ENCODE peak calls at places on chromosomes 2 and 18, in eight cellular contexts. B is coronary artery, O is HFF-Myc, E is Right ventricle myocardium superior, V is cardiac fibroblast, S is neuronal stem cell, F is iPS-NIHi11, W is NCI-H460. Z is an unnamed sample.

GRCh38 chr18:55477537-55478300 is 110.3 kb downstream of the TCF4 start:
- DNase-seq in F (no peak), E (no peak), S (no peak), W (peak; percentile 19), O (no peak), B (no peak), V (peak; percentile 72), Z (peak; percentile 76)

GRCh38 chr2:25309402-25309801 is 32.3 kb downstream of the DNMT3A start:
- DNase-seq in E (peak; percentile 66), V (peak; percentile 68), B (no peak), W (peak; percentile 29), O (no peak), S (peak; percentile 44), F (peak; percentile 82), Z (peak; percentile 65)

GRCh38 chr18:21335927-21336488 is 94.0 kb downstream of the GREB1L start:
- DNase-seq in W (no peak), O (no peak), F (no peak), V (no peak), S (no peak), B (no peak), E (no peak), Z (no peak)

GRCh38 chr2:205727174-205727573 is 44.9 kb downstream of the NRP2 start:
- DNase-seq in W (no peak), O (no peak), V (no peak), B (no peak), F (no peak), E (no peak), S (no peak), Z (no peak)

GRCh38 chr2:191264647-191265079 is 19.5 kb downstream of the MYO1B start:
- DNase-seq in E (no peak), S (no peak), F (no peak), O (no peak), B (no peak), V (peak; percentile 65), W (no peak), Z (peak; percentile 80)

GRCh38 chr2:128808462-128809255 is 490.0 kb upstream of the HS6ST1 start:
- DNase-seq in F (no peak), E (no peak), B (no peak), V (peak; percentile 62), W (no peak), S (no peak), O (no peak), Z (peak; percentile 34)

GRCh38 chr2:136004920-136005319 is 19.5 kb upstream of the DARS1 start:
- DNase-seq in F (no peak), B (no peak), O (no peak), W (no peak), V (no peak), E (no peak), S (no peak), Z (no peak)

GRCh38 chr18:8416212-8417019 is 192.8 kb upstream of the RAB12 start:
- DNase-seq in V (no peak), O (no peak), E (no peak), F (no peak), W (no peak), S (no peak), B (no peak), Z (no peak)

GRCh38 chr2:230795856-230796255 is 68.9 kb upstream of the ITM2C start:
- DNase-seq in F (no peak), S (no peak), E (no peak), O (no peak), B (no peak), V (peak; percentile 78), W (no peak), Z (no peak)

GRCh38 chr18:62605685-62606084 is 82.9 kb downstream of the ZCCHC2 start:
- DNase-seq in V (no peak), F (no peak), W (no peak), O (no peak), E (no peak), B (no peak), S (no peak), Z (no peak)

GRCh38 chr18:77103181-77103875 is 29.3 kb downstream of the MBP start:
- DNase-seq in O (no peak), F (no peak), S (no peak), B (peak; percentile 73), W (no peak), E (peak; percentile 54), V (peak; percentile 90), Z (peak; percentile 65)

GRCh38 chr2:112666764-112667122 is 21.0 kb downstream of the SLC20A1 start:
- DNase-seq in E (no peak), F (no peak), B (no peak), W (no peak), O (no peak), S (no peak), V (no peak), Z (no peak)

GRCh38 chr2:43832457-43832856 is 6.2 kb downstream of the ABCG5 start:
- DNase-seq in V (no peak), B (no peak), S (no peak), W (no peak), F (no peak), E (no peak), O (no peak), Z (peak; percentile 18)

Z was measured in fibroblast of lung.